ENCODE peak calls at places on chromosomes 1 and 21, in five cellular contexts. I is adrenal gland, R is progenitor cell of endocrine pancreas, H is COR-L47, M is Right ventricle myocardium superior. S is an unnamed sample.

GRCh38 chr1:179105393-179105792 is 23.5 kb downstream of the TOR3A start:
- DNase-seq in I (peak; percentile 41), R (no peak), H (peak; percentile 8), M (no peak), S (no peak)

GRCh38 chr1:174165471-174166137 is 6.3 kb downstream of the RABGAP1L start:
- DNase-seq in I (peak; percentile 67), R (no peak), H (no peak), M (peak; percentile 57), S (no peak)

GRCh38 chr1:232369451-232369850 is 260.5 kb downstream of the SIPA1L2 start:
- DNase-seq in I (no peak), R (no peak), H (no peak), M (no peak), S (no peak)

GRCh38 chr1:116407033-116407432 is 34.0 kb downstream of the ATP1A1 start:
- DNase-seq in I (no peak), R (no peak), H (no peak), M (no peak), S (no peak)

GRCh38 chr21:31088196-31088751 is 50.0 kb upstream of the KRTAP19-8 start:
- DNase-seq in I (no peak), R (no peak), H (no peak), M (no peak), S (no peak)

GRCh38 chr1:189567890-189568289 is 909.8 kb downstream of the BRINP3 start:
- DNase-seq in I (no peak), R (no peak), H (peak; percentile 2), M (no peak), S (no peak)

GRCh38 chr1:86229405-86229804 is 72.8 kb upstream of the COL24A1 start:
- DNase-seq in I (no peak), R (no peak), H (no peak), M (no peak), S (no peak)

GRCh38 chr1:87197156-87197555 is 131.5 kb upstream of the LMO4 start:
- DNase-seq in I (no peak), R (no peak), H (no peak), M (no peak), S (no peak)

GRCh38 chr1:34113887-34114286 is 51.1 kb downstream of the CSMD2 start:
- DNase-seq in I (no peak), R (no peak), H (peak; percentile 18), M (no peak), S (no peak)

GRCh38 chr1:101738475-101738874 is 258.3 kb downstream of the OLFM3 start:
- DNase-seq in I (no peak), R (no peak), H (no peak), M (no peak), S (no peak)

GRCh38 chr1:1207254-1207902 is 986 bp upstream of the TNFRSF18 start:
- DNase-seq in I (no peak), R (no peak), H (no peak), M (peak; percentile 37), S (peak; percentile 39)

GRCh38 chr1:43934279-43934985 is 831 bp downstream of the ARTN start:
- DNase-seq in I (peak; percentile 81), R (peak; percentile 67), H (peak; percentile 29), M (peak; percentile 74), S (peak; percentile 54)

GRCh38 chr1:95953005-95953404 is 719.0 kb downstream of the RWDD3 start:
- DNase-seq in I (no peak), R (no peak), H (peak; percentile 39), M (no peak), S (no peak)

GRCh38 chr1:240652554-240652953 is 40.6 kb upstream of the GREM2 start:
- DNase-seq in I (no peak), R (no peak), H (no peak), M (no peak), S (no peak)

GRCh38 chr21:17786219-17787181 is 32.7 kb downstream of the C21orf91 start:
- DNase-seq in I (no peak), R (no peak), H (no peak), M (no peak), S (no peak)

GRCh38 chr1:24126023-24126671 is 14.2 kb upstream of the MYOM3 start:
- DNase-seq in I (no peak), R (no peak), H (no peak), M (no peak), S (no peak)

GRCh38 chr1:30783244-30783915 is 25.8 kb upstream of the LAPTM5 start:
- DNase-seq in I (peak; percentile 88), R (no peak), H (no peak), M (peak; percentile 80), S (peak; percentile 72)

S was measured in heart left ventricle.